ENCODE peak calls at places on chromosome 1, in seven cellular contexts. Z, E, U, Q, T, M and P are unnamed samples.

GRCh38 chr1:61005572-61006386 is 76.6 kb upstream of the NFIA start:
- DNase-seq in Z (peak; percentile 65), E (peak; percentile 49), U (peak; percentile 81), Q (no peak), T (peak; percentile 31), M (no peak), P (no peak)

GRCh38 chr1:229002037-229002436 is 266.8 kb downstream of the RHOU start:
- DNase-seq in Z (no peak), E (no peak), U (no peak), Q (no peak), T (no peak), M (no peak), P (no peak)

GRCh38 chr1:210558302-210558701 is 229.6 kb downstream of the HHAT start:
- DNase-seq in Z (no peak), E (no peak), U (no peak), Q (peak; percentile 4), T (no peak), M (no peak), P (peak; percentile 15)

GRCh38 chr1:206687915-206688442 is 3.3 kb downstream of the MAPKAPK2 start:
- DNase-seq in Z (peak; percentile 78), E (no peak), U (peak; percentile 85), Q (peak; percentile 67), T (peak; percentile 64), M (no peak), P (peak; percentile 64)

GRCh38 chr1:156386134-156386901 is 17.3 kb downstream of the RHBG start:
- DNase-seq in Z (no peak), E (no peak), U (no peak), Q (no peak), T (no peak), M (no peak), P (no peak)

GRCh38 chr1:192913683-192914082 is 104.8 kb downstream of the RGS2 start:
- DNase-seq in Z (no peak), E (no peak), U (no peak), Q (no peak), T (no peak), M (no peak), P (peak; percentile 23)

GRCh38 chr1:169368406-169368769 is 393 bp downstream of the BLZF1 start:
- DNase-seq in Z (no peak), E (no peak), U (peak; percentile 27), Q (peak; percentile 2), T (no peak), M (peak; percentile 3), P (no peak)

GRCh38 chr1:179121159-179121938 is 39.5 kb downstream of the TOR3A start:
- DNase-seq in Z (peak; percentile 55), E (no peak), U (no peak), Q (peak; percentile 62), T (no peak), M (peak; percentile 27), P (peak; percentile 66)

GRCh38 chr1:100950776-100951175 is 54.9 kb downstream of the SLC30A7 start:
- DNase-seq in Z (peak; percentile 54), E (peak; percentile 24), U (peak; percentile 32), Q (peak; percentile 81), T (no peak), M (no peak), P (peak; percentile 26)

GRCh38 chr1:192488058-192488457 is 87.5 kb upstream of the RGS1 start:
- DNase-seq in Z (peak; percentile 60), E (no peak), U (no peak), Q (no peak), T (no peak), M (no peak), P (no peak)

GRCh38 chr1:44650159-44650831 is 24.0 kb downstream of the TMEM53 start:
- DNase-seq in Z (peak; percentile 19), E (peak; percentile 42), U (peak; percentile 49), Q (no peak), T (no peak), M (no peak), P (no peak)

GRCh38 chr1:3034728-3035610 is 13.7 kb downstream of the ACTRT2 start:
- DNase-seq in Z (no peak), E (no peak), U (no peak), Q (no peak), T (no peak), M (no peak), P (no peak)

GRCh38 chr1:227058321-227058751 is 118.2 kb downstream of the COQ8A start:
- DNase-seq in Z (peak; percentile 13), E (no peak), U (no peak), Q (peak; percentile 80), T (no peak), M (peak; percentile 7), P (peak; percentile 87)

GRCh38 chr1:53091841-53092645 is 30.0 kb downstream of the PODN start:
- DNase-seq in Z (no peak), E (no peak), U (no peak), Q (no peak), T (no peak), M (no peak), P (no peak)

GRCh38 chr1:235617808-235618207 is 31.8 kb downstream of the GNG4 start:
- DNase-seq in Z (no peak), E (no peak), U (no peak), Q (peak; percentile 77), T (no peak), M (peak; percentile 26), P (peak; percentile 40)

GRCh38 chr1:81305997-81306452 is 494.7 kb upstream of the ADGRL2 start:
- DNase-seq in Z (peak; percentile 74), E (peak; percentile 45), U (no peak), Q (peak; percentile 54), T (no peak), M (no peak), P (peak; percentile 85)

GRCh38 chr1:21491483-21492170 is 17.6 kb upstream of the ALPL start:
- DNase-seq in Z (peak; percentile 82), E (no peak), U (no peak), Q (no peak), T (no peak), M (no peak), P (peak; percentile 34)

GRCh38 chr1:85372683-85373446 is 92.1 kb downstream of the DDAH1 start:
- DNase-seq in Z (no peak), E (no peak), U (no peak), Q (peak; percentile 50), T (no peak), M (no peak), P (peak; percentile 56)

GRCh38 chr1:64038119-64038518 is 165.3 kb upstream of the UBE2U start:
- DNase-seq in Z (no peak), E (no peak), U (no peak), Q (no peak), T (no peak), M (no peak), P (no peak)

GRCh38 chr1:206540044-206540758 is 32.9 kb downstream of the RASSF5 start:
- DNase-seq in Z (no peak), E (no peak), U (no peak), Q (no peak), T (no peak), M (no peak), P (no peak)

GRCh38 chr1:70042090-70042716 is 163.2 kb downstream of the LRRC40 start:
- DNase-seq in Z (no peak), E (no peak), U (no peak), Q (no peak), T (no peak), M (no peak), P (peak; percentile 57)

DNA sequence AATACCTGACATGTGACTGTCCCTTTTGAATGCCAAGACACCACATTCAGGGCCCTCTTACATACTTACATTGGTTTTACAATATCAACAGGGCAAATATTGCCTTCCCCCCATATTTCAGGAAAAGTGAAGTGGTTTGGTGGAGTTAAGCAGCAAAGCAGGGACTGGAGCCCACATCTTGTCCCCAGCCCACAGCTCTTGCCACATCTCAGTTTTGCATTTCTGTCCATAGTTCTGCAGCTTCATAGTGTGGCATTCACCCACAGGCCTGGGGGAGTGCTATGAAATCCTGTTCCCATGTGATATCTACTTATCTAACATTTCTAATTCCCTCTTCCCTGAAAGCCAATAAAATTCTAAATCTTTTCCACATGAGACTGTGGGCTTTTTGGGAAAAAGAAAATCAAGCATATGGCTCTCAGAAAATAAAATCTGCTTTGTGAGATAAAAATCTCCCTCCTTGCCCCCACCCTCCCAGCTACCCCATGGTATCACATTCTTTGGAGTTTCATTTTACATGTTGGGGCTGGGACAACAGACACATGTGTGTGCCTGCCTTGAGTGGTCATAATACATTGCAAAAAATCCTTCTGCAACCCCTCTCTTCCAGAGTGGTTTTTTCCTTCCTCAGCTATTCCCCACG is 20.6 kb upstream of the CD2 start:
- DNase-seq in Z (no peak), E (no peak), U (no peak), Q (no peak), T (no peak), M (no peak), P (no peak)
- H2BK5ac ChIP-seq in Z (no peak overlapping the region), E (no peak overlapping the region), U (no peak overlapping the region), Q (no peak overlapping the region), T (no peak overlapping the region), M (no peak overlapping the region), P (no peak overlapping the region)

GRCh38 chr1:71656902-71657301 is 576.1 kb upstream of the ZRANB2 start:
- DNase-seq in Z (no peak), E (no peak), U (no peak), Q (peak; percentile 50), T (no peak), M (no peak), P (no peak)

GRCh38 chr1:71660417-71660816 is 579.6 kb upstream of the ZRANB2 start:
- DNase-seq in Z (no peak), E (no peak), U (no peak), Q (peak; percentile 60), T (no peak), M (no peak), P (no peak)

GRCh38 chr1:71653952-71654351 is 573.1 kb upstream of the ZRANB2 start:
- DNase-seq in Z (no peak), E (no peak), U (no peak), Q (no peak), T (no peak), M (no peak), P (no peak)

GRCh38 chr1:71655604-71656003 is 574.8 kb upstream of the ZRANB2 start:
- DNase-seq in Z (no peak), E (no peak), U (no peak), Q (no peak), T (no peak), M (no peak), P (no peak)

GRCh38 chr1:71658295-71658694 is 577.5 kb upstream of the ZRANB2 start:
- DNase-seq in Z (no peak), E (no peak), U (no peak), Q (no peak), T (no peak), M (no peak), P (no peak)
- H2BK5ac ChIP-seq in Z (no peak overlapping the region), E (no peak overlapping the region), U (no peak overlapping the region), Q (no peak overlapping the region), T (no peak overlapping the region), M (no peak overlapping the region), P (no peak overlapping the region)

GRCh38 chr1:238752332-238752731 is 634.0 kb upstream of the CHRM3 start:
- DNase-seq in Z (no peak), E (no peak), U (no peak), Q (no peak), T (no peak), M (no peak), P (no peak)
- H2BK5ac ChIP-seq in Z (no peak overlapping the region), E (no peak overlapping the region), U (no peak overlapping the region), Q (no peak overlapping the region), T (no peak overlapping the region), M (no peak overlapping the region), P (no peak overlapping the region)

GRCh38 chr1:176603696-176604095 is 140.7 kb downstream of the PAPPA2 start:
- DNase-seq in Z (no peak), E (no peak), U (no peak), Q (no peak), T (no peak), M (no peak), P (no peak)
- H2BK5ac ChIP-seq in Z (no peak overlapping the region), E (no peak overlapping the region), U (no peak overlapping the region), Q (no peak overlapping the region), T (no peak overlapping the region), M (peak overlapping the region; percentile 96), P (no peak overlapping the region)